ENCODE peak calls at places on chromosome 1, in seven cellular contexts. One of them, this sample, is unnamed.

GRCh38 chr1:230842801-230843200 is 25.5 kb downstream of the C1orf198 start:
- DNase-seq in cardiac fibroblast: no peak
- DNase-seq in activated T-helper 2 cell treated with anti-CD3 and anti-CD28 coated beads, Interferon-gamma antibody, Interleukin-2, Interleukin-4, amounts not matched to agents 10 μg/mL and 5 μg/mL and 100 μg/mL, durations not matched to agents 14 hours and 24 hours and 36 hours: no peak
- DNase-seq in AG09309: no peak
- DNase-seq in non-pigmented ciliary epithelial cell: no peak
- DNase-seq in Peyer's patch: no peak
- DNase-seq in amygdala: no peak
- DNase-seq in this sample: no peak

GRCh38 chr1:165612062-165612461 is 19.0 kb upstream of the MGST3 start:
- DNase-seq in cardiac fibroblast: no peak
- DNase-seq in activated T-helper 2 cell treated with anti-CD3 and anti-CD28 coated beads, Interferon-gamma antibody, Interleukin-2, Interleukin-4, amounts not matched to agents 10 μg/mL and 5 μg/mL and 100 μg/mL, durations not matched to agents 14 hours and 24 hours and 36 hours: no peak
- DNase-seq in AG09309: no peak
- DNase-seq in non-pigmented ciliary epithelial cell: no peak
- DNase-seq in Peyer's patch: no peak
- DNase-seq in amygdala: no peak
- DNase-seq in this sample: no peak

GRCh38 chr1:966603-967295 is 467 bp downstream of the PLEKHN1 start:
- DNase-seq in cardiac fibroblast: peak; percentile 69
- DNase-seq in activated T-helper 2 cell treated with anti-CD3 and anti-CD28 coated beads, Interferon-gamma antibody, Interleukin-2, Interleukin-4, amounts not matched to agents 10 μg/mL and 5 μg/mL and 100 μg/mL, durations not matched to agents 14 hours and 24 hours and 36 hours: peak; percentile 75
- DNase-seq in AG09309: no peak
- DNase-seq in non-pigmented ciliary epithelial cell: no peak
- DNase-seq in Peyer's patch: peak; percentile 92
- DNase-seq in amygdala: no peak
- DNase-seq in this sample: peak; percentile 47

GRCh38 chr1:176896216-176896615 is 268.3 kb downstream of the ASTN1 start:
- DNase-seq in cardiac fibroblast: no peak
- DNase-seq in activated T-helper 2 cell treated with anti-CD3 and anti-CD28 coated beads, Interferon-gamma antibody, Interleukin-2, Interleukin-4, amounts not matched to agents 10 μg/mL and 5 μg/mL and 100 μg/mL, durations not matched to agents 14 hours and 24 hours and 36 hours: no peak
- DNase-seq in AG09309: no peak
- DNase-seq in non-pigmented ciliary epithelial cell: no peak
- DNase-seq in Peyer's patch: no peak
- DNase-seq in amygdala: no peak
- DNase-seq in this sample: no peak

GRCh38 chr1:41135196-41135947 is 106.7 kb downstream of the SCMH1 start:
- DNase-seq in cardiac fibroblast: no peak
- DNase-seq in activated T-helper 2 cell treated with anti-CD3 and anti-CD28 coated beads, Interferon-gamma antibody, Interleukin-2, Interleukin-4, amounts not matched to agents 10 μg/mL and 5 μg/mL and 100 μg/mL, durations not matched to agents 14 hours and 24 hours and 36 hours: no peak
- DNase-seq in AG09309: no peak
- DNase-seq in non-pigmented ciliary epithelial cell: no peak
- DNase-seq in Peyer's patch: no peak
- DNase-seq in amygdala: no peak
- DNase-seq in this sample: no peak

GRCh38 chr1:223700388-223700918 is 11.9 kb upstream of the CAPN2 start:
- DNase-seq in cardiac fibroblast: peak; percentile 63
- DNase-seq in activated T-helper 2 cell treated with anti-CD3 and anti-CD28 coated beads, Interferon-gamma antibody, Interleukin-2, Interleukin-4, amounts not matched to agents 10 μg/mL and 5 μg/mL and 100 μg/mL, durations not matched to agents 14 hours and 24 hours and 36 hours: no peak
- DNase-seq in AG09309: no peak
- DNase-seq in non-pigmented ciliary epithelial cell: no peak
- DNase-seq in Peyer's patch: no peak
- DNase-seq in amygdala: no peak
- DNase-seq in this sample: peak; percentile 48

GRCh38 chr1:89149229-89149628 is 23.3 kb upstream of the GBP2 start:
- DNase-seq in cardiac fibroblast: peak; percentile 44
- DNase-seq in activated T-helper 2 cell treated with anti-CD3 and anti-CD28 coated beads, Interferon-gamma antibody, Interleukin-2, Interleukin-4, amounts not matched to agents 10 μg/mL and 5 μg/mL and 100 μg/mL, durations not matched to agents 14 hours and 24 hours and 36 hours: no peak
- DNase-seq in AG09309: no peak
- DNase-seq in non-pigmented ciliary epithelial cell: no peak
- DNase-seq in Peyer's patch: peak; percentile 61
- DNase-seq in amygdala: no peak
- DNase-seq in this sample: peak; percentile 21

GRCh38 chr1:55071477-55071876 is 32.1 kb downstream of the PCSK9 start:
- DNase-seq in cardiac fibroblast: peak; percentile 69
- DNase-seq in activated T-helper 2 cell treated with anti-CD3 and anti-CD28 coated beads, Interferon-gamma antibody, Interleukin-2, Interleukin-4, amounts not matched to agents 10 μg/mL and 5 μg/mL and 100 μg/mL, durations not matched to agents 14 hours and 24 hours and 36 hours: no peak
- DNase-seq in AG09309: no peak
- DNase-seq in non-pigmented ciliary epithelial cell: peak; percentile 40
- DNase-seq in Peyer's patch: no peak
- DNase-seq in amygdala: no peak
- DNase-seq in this sample: peak; percentile 64

GRCh38 chr1:66492424-66492823 is 41.5 kb upstream of the SGIP1 start:
- DNase-seq in cardiac fibroblast: peak; percentile 27
- DNase-seq in activated T-helper 2 cell treated with anti-CD3 and anti-CD28 coated beads, Interferon-gamma antibody, Interleukin-2, Interleukin-4, amounts not matched to agents 10 μg/mL and 5 μg/mL and 100 μg/mL, durations not matched to agents 14 hours and 24 hours and 36 hours: no peak
- DNase-seq in AG09309: no peak
- DNase-seq in non-pigmented ciliary epithelial cell: no peak
- DNase-seq in Peyer's patch: no peak
- DNase-seq in amygdala: no peak
- DNase-seq in this sample: no peak

This sample was measured in fibroblast of lung.